ENCODE peak calls at places on chromosomes 12 and 14, in eight cellular contexts. H, Q, P, N, Y, M, J and C are unnamed samples. For H3K4me1, the result is how much of the 10 kb centered on the place peaks cover.

GRCh38 chr14:101835166-101835557 is 73.7 kb downstream of the PPP2R5C start:
- DNase-seq in H (peak), Q (no peak), P (no peak), N (no peak), Y (no peak), M (no peak), J (no peak), C (no peak)

GRCh38 chr14:37550511-37550910 is 44.5 kb downstream of the FOXA1 start:
- DNase-seq in H (peak), Q (no peak), P (no peak), N (no peak), Y (peak), M (no peak), J (no peak), C (no peak)

GRCh38 chr14:72782182-72782508 is 111.8 kb downstream of the DPF3 start:
- DNase-seq in H (no peak), Q (peak), P (no peak), N (no peak), Y (no peak), M (no peak), J (no peak), C (no peak)

GRCh38 chr12:85278598-85279448 is 1.2 kb upstream of the ALX1 start:
- DNase-seq in H (peak), Q (no peak), P (no peak), N (peak), Y (no peak), M (no peak), J (no peak), C (no peak)

GRCh38 chr14:101774006-101774755 is 12.7 kb downstream of the PPP2R5C start:
- DNase-seq in H (no peak), Q (peak), P (no peak), N (no peak), Y (no peak), M (peak), J (no peak), C (no peak)

GRCh38 chr12:69065804-69066203 is 132.8 kb upstream of the CPM start:
- DNase-seq in H (no peak), Q (no peak), P (no peak), N (no peak), Y (no peak), M (no peak), J (no peak), C (no peak)

GRCh38 chr12:127284021-127284420 is 982.9 kb upstream of the TMEM132C start:
- DNase-seq in H (peak), Q (no peak), P (no peak), N (no peak), Y (peak), M (no peak), J (no peak), C (no peak)

GRCh38 chr14:103483600-103483999 is 39.0 kb downstream of the CKB start:
- DNase-seq in H (peak), Q (no peak), P (no peak), N (no peak), Y (peak), M (no peak), J (no peak), C (no peak)

GRCh38 chr12:25806271-25806670 is 152.2 kb upstream of the RASSF8 start:
- DNase-seq in H (peak), Q (peak), P (no peak), N (no peak), Y (peak), M (no peak), J (no peak), C (no peak)

GRCh38 chr12:82517808-82518207 is 159.5 kb downstream of the METTL25 start:
- DNase-seq in H (no peak), Q (no peak), P (no peak), N (no peak), Y (no peak), M (no peak), J (no peak), C (no peak)

GRCh38 chr12:11779286-11779685 is 129.8 kb downstream of the ETV6 start:
- DNase-seq in H (peak), Q (no peak), P (no peak), N (no peak), Y (peak), M (no peak), J (no peak), C (no peak)

DNA sequence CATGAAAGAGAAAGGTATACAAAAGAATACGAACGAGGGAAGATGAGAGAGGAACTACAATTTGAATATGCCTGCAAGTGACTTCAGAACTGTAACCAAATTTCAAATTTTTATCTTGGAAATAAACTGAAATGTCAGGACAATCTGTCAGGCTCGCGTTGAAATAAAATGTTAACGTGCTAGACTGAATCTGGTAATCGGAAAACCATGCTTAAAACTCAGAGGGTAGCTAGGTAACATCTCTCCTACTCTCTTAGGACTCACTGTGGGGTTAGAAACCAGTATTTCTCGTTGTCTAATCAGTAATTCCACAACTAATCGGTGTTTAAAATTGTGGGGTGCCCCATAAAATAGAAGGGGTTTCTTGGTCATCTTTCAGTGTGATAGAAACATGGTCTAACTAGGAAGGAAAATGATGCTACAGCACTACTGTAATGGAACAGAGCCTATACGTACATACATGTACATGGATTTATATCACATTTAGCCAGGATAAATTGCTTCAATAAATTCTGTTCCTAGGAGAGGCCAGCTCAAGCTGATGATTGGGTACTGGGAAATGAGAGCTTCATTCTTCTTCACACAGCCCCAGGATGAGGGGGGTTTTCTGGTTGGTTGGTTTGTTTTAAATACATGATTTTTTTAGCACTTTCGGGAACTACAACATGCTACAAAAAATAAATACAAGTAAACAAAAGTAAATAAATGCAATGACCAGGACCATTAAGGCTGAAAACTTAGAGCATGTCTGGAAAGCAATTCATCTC is 23.8 kb downstream of the ATF7 start:
- DNase-seq in H (no peak), Q (no peak), P (no peak), N (no peak), Y (no peak), M (no peak), J (no peak), C (no peak)
- H3K4me3 ChIP-seq in H (no peak), Q (peak), P (no peak), N (no peak), Y (no peak), M (no peak), J (no peak), C (no peak)

DNA sequence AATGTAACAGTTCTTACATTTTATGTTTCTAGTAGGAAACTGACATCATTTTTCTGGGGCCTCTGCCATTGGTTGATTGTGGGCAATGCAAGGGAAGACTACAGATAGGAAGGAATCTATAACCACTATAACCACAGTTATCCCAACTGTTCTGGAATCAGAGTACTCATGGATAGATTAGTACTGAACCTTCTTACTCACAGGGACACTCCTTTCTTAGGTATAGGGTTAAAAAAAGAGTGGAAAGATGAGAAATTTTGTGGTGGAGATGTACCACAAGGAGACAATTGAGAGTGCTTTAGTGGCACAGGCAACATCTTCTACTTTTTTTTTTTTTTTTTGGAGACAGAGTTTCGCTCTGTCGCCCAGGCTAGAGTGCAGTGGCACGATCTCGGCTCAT is 21.0 kb downstream of the TMEM116 start:
- DNase-seq in H (peak), Q (no peak), P (no peak), N (no peak), Y (peak), M (no peak), J (no peak), C (no peak)
- H3K4me1 ChIP-seq in H (under half), Q (under half), P (under half), N (under half), Y (under half), M (under half), J (under half), C (under half)

GRCh38 chr12:51321882-51322281 is 2.1 kb downstream of the BIN2 start:
- DNase-seq in H (no peak), Q (no peak), P (no peak), N (no peak), Y (no peak), M (no peak), J (no peak), C (no peak)

GRCh38 chr12:51324953-51325352 is 979 bp upstream of the BIN2 start:
- DNase-seq in H (no peak), Q (no peak), P (no peak), N (no peak), Y (no peak), M (no peak), J (no peak), C (no peak)

GRCh38 chr12:51322452-51322851 is 1.5 kb downstream of the BIN2 start:
- DNase-seq in H (no peak), Q (no peak), P (no peak), N (no peak), Y (no peak), M (no peak), J (no peak), C (no peak)

GRCh38 chr12:51323966-51324895 is at the start of gene BIN2:
- DNase-seq in H (no peak), Q (no peak), P (peak), N (no peak), Y (no peak), M (peak), J (no peak), C (peak)

DNA sequence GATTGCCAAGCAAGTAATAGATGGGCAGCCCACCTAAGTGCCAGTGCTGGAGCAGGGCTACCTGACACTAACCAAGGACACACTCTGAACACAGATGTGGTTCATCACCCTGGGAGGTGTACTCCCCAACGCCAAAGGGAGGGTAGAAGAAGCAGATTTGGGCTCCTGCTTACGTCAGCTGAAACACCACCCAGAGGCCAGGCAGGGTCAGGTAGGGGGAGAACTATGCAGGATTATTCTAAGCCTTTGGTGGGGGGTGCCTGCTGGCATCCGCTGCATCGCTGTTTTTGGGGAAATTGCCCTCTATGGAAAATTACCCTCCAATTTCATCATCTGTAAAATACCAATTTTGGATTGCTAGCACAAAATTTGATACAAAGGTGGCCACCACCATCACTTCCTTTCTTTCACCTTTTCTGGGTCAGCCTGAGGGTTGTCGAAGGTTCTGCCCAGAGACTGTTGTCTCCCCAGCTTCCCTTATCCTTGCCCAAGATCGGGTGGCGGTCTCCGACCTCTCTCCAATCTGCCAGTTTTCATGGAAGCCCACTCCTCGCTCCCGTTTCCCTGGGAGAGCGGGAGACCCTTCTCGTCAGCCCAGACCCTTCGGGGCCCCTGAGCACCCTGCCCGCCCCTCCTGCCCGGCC is 535 bp downstream of the BIN2 start:
- DNase-seq in H (no peak), Q (no peak), P (peak), N (no peak), Y (no peak), M (peak), J (no peak), C (no peak)
- H3K4me3 ChIP-seq in H (no peak), Q (peak), P (peak), N (no peak), Y (no peak), M (peak), J (no peak), C (peak)

GRCh38 chr12:130634866-130635265 is 81.2 kb downstream of the RIMBP2 start:
- DNase-seq in H (no peak), Q (no peak), P (no peak), N (no peak), Y (no peak), M (no peak), J (no peak), C (no peak)

GRCh38 chr12:130636370-130636769 is 79.7 kb downstream of the RIMBP2 start:
- DNase-seq in H (no peak), Q (no peak), P (no peak), N (no peak), Y (no peak), M (no peak), J (no peak), C (no peak)

GRCh38 chr12:130628304-130628703 is 87.8 kb downstream of the RIMBP2 start:
- DNase-seq in H (no peak), Q (no peak), P (no peak), N (no peak), Y (no peak), M (no peak), J (no peak), C (no peak)

GRCh38 chr12:130632582-130633174 is 83.4 kb downstream of the RIMBP2 start:
- DNase-seq in H (no peak), Q (no peak), P (no peak), N (no peak), Y (no peak), M (no peak), J (no peak), C (no peak)

DNA sequence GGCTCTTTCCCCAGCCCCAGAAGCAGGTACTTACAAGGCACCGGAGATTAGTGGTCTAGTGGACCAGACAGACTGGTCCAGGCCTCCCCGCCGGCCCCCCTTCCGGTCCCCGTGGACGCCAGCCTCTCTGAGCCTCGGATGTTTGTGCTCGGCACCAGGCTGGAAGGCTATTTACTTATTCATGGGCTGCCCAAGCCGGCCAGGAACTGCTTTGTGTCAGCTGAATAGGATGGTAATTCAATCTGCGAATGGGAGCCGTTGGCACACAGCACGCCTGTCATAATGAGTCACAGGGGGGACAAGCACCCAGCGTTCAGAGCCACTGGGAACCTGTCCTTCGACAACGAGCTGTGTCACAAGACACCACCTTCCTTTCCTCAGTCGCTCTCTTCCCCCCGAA is 82.3 kb downstream of the RIMBP2 start:
- DNase-seq in H (no peak), Q (no peak), P (no peak), N (peak), Y (no peak), M (no peak), J (peak), C (peak)
- H3K4me1 ChIP-seq in H (under half), Q (under half), P (under half), N (under half), Y (under half), M (under half), J (under half), C (under half)